ENCODE peak calls at places on chromosomes 4 and X, in six cellular contexts. U is NCI-H446 treated with DMSO at 0.1 percent for 48 hours; Y is HT1080; T is NCI-H2081; I is stimulated activated CD4-positive, alpha-beta T cell treated with anti-CD3 and anti-CD28 coated beads, Interleukin-12 subunit alpha, Interleukin-12 subunit beta, amount 100 ng/mL, for 48 hours; P is NCI-H1417. J is an unnamed sample.

GRCh38 chr4:151407466-151408379 is 1.3 kb upstream of the FHIP1A start:
- DNase-seq in T (no peak), U (no peak), I (peak; percentile 34), P (peak; percentile 35), Y (no peak), J (peak; percentile 49)

GRCh38 chr4:19880205-19880604 is 371.5 kb upstream of the SLIT2 start:
- DNase-seq in T (no peak), Y (no peak), P (no peak), U (no peak), I (no peak), J (no peak)

GRCh38 chrX:22800360-22800759 is 199.4 kb upstream of the DDX53 start:
- DNase-seq in I (no peak), P (no peak), U (no peak), T (no peak), Y (peak; percentile 84), J (no peak)

GRCh38 chr4:186832906-186833305 is 109.2 kb upstream of the FAT1 start:
- DNase-seq in T (no peak), P (no peak), Y (no peak), U (no peak), I (no peak), J (no peak)

GRCh38 chrX:51893931-51894696 is 691 bp downstream of the MAGED1 start:
- DNase-seq in T (peak; percentile 37), I (no peak), Y (no peak), U (peak; percentile 32), P (no peak), J (no peak)

GRCh38 chrX:40172169-40172979 is 74.6 kb upstream of the BCOR start:
- DNase-seq in T (no peak), U (no peak), I (no peak), Y (no peak), P (no peak), J (peak; percentile 54)

GRCh38 chr4:144223654-144224053 is 83.1 kb upstream of the GYPA start:
- DNase-seq in I (no peak), T (no peak), Y (no peak), U (no peak), P (no peak), J (no peak)

GRCh38 chr4:14965071-14965470 is 37.2 kb upstream of the CPEB2 start:
- DNase-seq in U (no peak), P (no peak), I (no peak), Y (no peak), T (no peak), J (no peak)

GRCh38 chr4:176775326-176775725 is 17.4 kb downstream of the VEGFC start:
- DNase-seq in P (no peak), I (no peak), Y (no peak), T (no peak), U (no peak), J (no peak)

GRCh38 chr4:187451776-187452175 is 543.8 kb upstream of the ZFP42 start:
- DNase-seq in U (no peak), I (no peak), Y (no peak), T (no peak), P (no peak), J (no peak)

GRCh38 chrX:48960291-48960690 is 2.9 kb upstream of the OTUD5 start:
- DNase-seq in U (no peak), T (no peak), I (no peak), Y (no peak), P (no peak), J (no peak)

GRCh38 chrX:7132335-7133035 is 15.0 kb upstream of the STS start:
- DNase-seq in I (no peak), Y (peak; percentile 68), U (no peak), P (peak; percentile 37), T (peak; percentile 34), J (no peak)

GRCh38 chr4:136203199-136203598 is 1329.1 kb downstream of the PCDH18 start:
- DNase-seq in T (no peak), P (no peak), I (no peak), U (no peak), Y (no peak), J (no peak)